ENCODE peak calls at places on chromosomes 11 and 22, in five cellular contexts. T, Z, P, Y and E are unnamed samples.

GRCh38 chr11:9619971-9620370 is 43.9 kb upstream of the SWAP70 start:
- DNase-seq in T (no peak), Z (no peak), P (no peak), Y (no peak), E (no peak)

GRCh38 chr11:77749232-77749631 is 71.3 kb downstream of the RSF1 start:
- DNase-seq in T (no peak), Z (no peak), P (no peak), Y (no peak), E (no peak)

GRCh38 chr22:46040471-46041465 is 63.8 kb upstream of the WNT7B start:
- DNase-seq in T (no peak), Z (no peak), P (peak; percentile 67), Y (no peak), E (no peak)

GRCh38 chr11:75668508-75669297 is at the start of gene MAP6:
- DNase-seq in T (no peak), Z (peak; percentile 56), P (no peak), Y (peak; percentile 64), E (peak; percentile 48)

GRCh38 chr11:130204703-130205095 is 45.1 kb downstream of the ST14 start:
- DNase-seq in T (no peak), Z (no peak), P (no peak), Y (no peak), E (no peak)

GRCh38 chr22:21025266-21025665 is 7.1 kb downstream of the SLC7A4 start:
- DNase-seq in T (no peak), Z (no peak), P (no peak), Y (no peak), E (no peak)

GRCh38 chr11:44943118-44943517 is 7.6 kb downstream of the TP53I11 start:
- DNase-seq in T (no peak), Z (no peak), P (no peak), Y (no peak), E (no peak)

GRCh38 chr11:129423426-129423825 is 47.8 kb downstream of the BARX2 start:
- DNase-seq in T (no peak), Z (no peak), P (no peak), Y (no peak), E (no peak)

GRCh38 chr11:112524808-112525207 is 264.1 kb upstream of the PLET1 start:
- DNase-seq in T (no peak), Z (no peak), P (no peak), Y (no peak), E (no peak)

GRCh38 chr11:128318856-128319474 is 268.4 kb downstream of the ETS1 start:
- DNase-seq in T (peak; percentile 44), Z (no peak), P (no peak), Y (no peak), E (no peak)

GRCh38 chr11:24716403-24716802 is 219.6 kb downstream of the LUZP2 start:
- DNase-seq in T (no peak), Z (no peak), P (no peak), Y (no peak), E (no peak)

GRCh38 chr11:73171762-73172161 is 29.6 kb upstream of the FCHSD2 start:
- DNase-seq in T (no peak), Z (no peak), P (no peak), Y (no peak), E (no peak)

GRCh38 chr11:45238724-45239123 is 47.4 kb downstream of the SYT13 start:
- DNase-seq in T (no peak), Z (no peak), P (no peak), Y (no peak), E (no peak)

GRCh38 chr11:3181722-3182461 is 16.8 kb upstream of the OSBPL5 start:
- DNase-seq in T (no peak), Z (no peak), P (no peak), Y (no peak), E (no peak)

GRCh38 chr11:74282863-74283484 is 28.5 kb downstream of the P4HA3 start:
- DNase-seq in T (no peak), Z (no peak), P (no peak), Y (no peak), E (no peak)

GRCh38 chr11:58498464-58498863 is 9.4 kb downstream of the OR5B21 start:
- DNase-seq in T (no peak), Z (no peak), P (no peak), Y (no peak), E (no peak)

GRCh38 chr11:79702303-79702702 is 261.5 kb upstream of the TENM4 start:
- DNase-seq in T (no peak), Z (no peak), P (no peak), Y (no peak), E (no peak)

GRCh38 chr22:31678748-31679147 is 16.7 kb upstream of the PISD start:
- DNase-seq in T (no peak), Z (no peak), P (peak; percentile 41), Y (no peak), E (no peak)

GRCh38 chr22:48709976-48710375 is 1117.7 kb downstream of the BRD1 start:
- DNase-seq in T (no peak), Z (no peak), P (peak; percentile 49), Y (no peak), E (no peak)

GRCh38 chr11:353315-353857 is 15.9 kb upstream of the B4GALNT4 start:
- DNase-seq in T (no peak), Z (peak; percentile 89), P (peak; percentile 65), Y (no peak), E (no peak)

GRCh38 chr11:84089072-84090057 is 803.2 kb upstream of the CCDC90B start:
- DNase-seq in T (no peak), Z (no peak), P (no peak), Y (peak; percentile 63), E (no peak)